ENCODE peak calls at places on chromosome 3, in six cellular contexts. J, O, R, X, V and Z are unnamed samples.

GRCh38 chr3:108493862-108494261 is 16.5 kb downstream of the MYH15 start:
- DNase-seq in J (no peak), O (no peak), R (no peak), X (peak), V (peak), Z (no peak)

GRCh38 chr3:180704532-180704931 is 25.2 kb upstream of the CCDC39 start:
- DNase-seq in J (no peak), O (no peak), R (no peak), X (no peak), V (no peak), Z (no peak)

GRCh38 chr3:159482241-159483031 is 506.2 kb upstream of the IL12A start:
- DNase-seq in J (no peak), O (no peak), R (no peak), X (no peak), V (no peak), Z (no peak)

GRCh38 chr3:167814441-167814951 is 79.0 kb downstream of the SERPINI1 start:
- DNase-seq in J (no peak), O (peak), R (no peak), X (peak), V (no peak), Z (no peak)

GRCh38 chr3:127822166-127822835 is at the start of gene MGLL:
- DNase-seq in J (peak), O (no peak), R (peak), X (peak), V (no peak), Z (peak)

GRCh38 chr3:192444096-192444790 is 283.1 kb downstream of the FGF12 start:
- DNase-seq in J (peak), O (peak), R (peak), X (peak), V (peak), Z (peak)

GRCh38 chr3:129003578-129004112 is 2.5 kb downstream of the EFCC1 start:
- DNase-seq in J (no peak), O (no peak), R (peak), X (no peak), V (peak), Z (no peak)

GRCh38 chr3:188218571-188218970 is 64.6 kb downstream of the LPP start:
- DNase-seq in J (no peak), O (no peak), R (no peak), X (no peak), V (no peak), Z (no peak)

GRCh38 chr3:115912372-115912771 is 289.1 kb downstream of the GAP43 start:
- DNase-seq in J (peak), O (peak), R (no peak), X (peak), V (no peak), Z (no peak)

GRCh38 chr3:196643201-196643749 is 3.8 kb downstream of the NRROS start:
- DNase-seq in J (no peak), O (no peak), R (no peak), X (no peak), V (no peak), Z (no peak)

GRCh38 chr3:151282921-151283320 is 4.6 kb upstream of the P2RY14 start:
- DNase-seq in J (no peak), O (peak), R (no peak), X (peak), V (peak), Z (no peak)

GRCh38 chr3:11627612-11628011 is 16.1 kb downstream of the VGLL4 start:
- DNase-seq in J (no peak), O (no peak), R (no peak), X (no peak), V (no peak), Z (no peak)

GRCh38 chr3:147311716-147312115 is 94.6 kb downstream of the ZIC4 start:
- DNase-seq in J (no peak), O (no peak), R (no peak), X (no peak), V (no peak), Z (no peak)

GRCh38 chr3:56928379-56929068 is 126.8 kb upstream of the ARHGEF3 start:
- DNase-seq in J (no peak), O (no peak), R (no peak), X (peak), V (no peak), Z (no peak)

GRCh38 chr3:98980915-98981596 is 79.6 kb upstream of the DCBLD2 start:
- DNase-seq in J (no peak), O (no peak), R (no peak), X (peak), V (no peak), Z (no peak)

GRCh38 chr3:179234244-179234643 is 16.7 kb downstream of the KCNMB3 start:
- DNase-seq in J (no peak), O (no peak), R (no peak), X (no peak), V (peak), Z (no peak)

GRCh38 chr3:133797396-133798105 is 8.1 kb upstream of the SRPRB start:
- DNase-seq in J (no peak), O (no peak), R (no peak), X (no peak), V (no peak), Z (no peak)

GRCh38 chr3:159077860-159078259 is 276.0 kb downstream of the MFSD1 start:
- DNase-seq in J (no peak), O (no peak), R (no peak), X (peak), V (no peak), Z (no peak)

GRCh38 chr3:25452185-25452584 is 24.1 kb downstream of the RARB start:
- DNase-seq in J (no peak), O (no peak), R (no peak), X (no peak), V (no peak), Z (no peak)

GRCh38 chr3:127674099-127674792 is 1.5 kb downstream of the ABTB1 start:
- DNase-seq in J (peak), O (no peak), R (no peak), X (no peak), V (no peak), Z (peak)

GRCh38 chr3:123332124-123332641 is 116.7 kb downstream of the ADCY5 start:
- DNase-seq in J (no peak), O (no peak), R (no peak), X (no peak), V (no peak), Z (no peak)

GRCh38 chr3:194205675-194206133 is 69.8 kb downstream of the HES1 start:
- DNase-seq in J (no peak), O (no peak), R (no peak), X (no peak), V (no peak), Z (no peak)

GRCh38 chr3:110575702-110576101 is 495.9 kb upstream of the NECTIN3 start:
- DNase-seq in J (no peak), O (no peak), R (no peak), X (no peak), V (no peak), Z (no peak)

GRCh38 chr3:151124476-151124875 is 39.0 kb downstream of the MED12L start:
- DNase-seq in J (no peak), O (no peak), R (no peak), X (no peak), V (no peak), Z (no peak)

GRCh38 chr3:58556001-58556400 is 19.0 kb upstream of the ACOX2 start:
- DNase-seq in J (peak), O (no peak), R (no peak), X (no peak), V (no peak), Z (no peak)

GRCh38 chr3:106438916-106439315 is 570.1 kb upstream of the CBLB start:
- DNase-seq in J (no peak), O (no peak), R (no peak), X (no peak), V (no peak), Z (no peak)

GRCh38 chr3:123751478-123751877 is 132.7 kb downstream of the MYLK start:
- DNase-seq in J (no peak), O (no peak), R (no peak), X (peak), V (no peak), Z (no peak)

GRCh38 chr3:56219894-56220805 is 248.1 kb downstream of the ERC2 start:
- DNase-seq in J (no peak), O (no peak), R (no peak), X (no peak), V (no peak), Z (no peak)

GRCh38 chr3:60017631-60018030 is 967.8 kb upstream of the CFAP20DC start:
- DNase-seq in J (no peak), O (no peak), R (peak), X (no peak), V (no peak), Z (no peak)

GRCh38 chr3:13420051-13420816 is at the start of gene NUP210:
- DNase-seq in J (peak), O (no peak), R (peak), X (no peak), V (no peak), Z (no peak)

GRCh38 chr3:160804762-160805161 is 48.7 kb downstream of the PPM1L start:
- DNase-seq in J (peak), O (no peak), R (no peak), X (no peak), V (no peak), Z (no peak)